ENCODE peak calls at places on chromosomes 11 and 22, in seven cellular contexts. Y is CD8-positive, alpha-beta T cell; N is cardiac fibroblast; L is WTC11; T is Caco-2; P is dorsolateral prefrontal cortex; K is breast epithelium. S is an unnamed sample.

GRCh38 chr11:116792869-116793475 is 1.3 kb upstream of the APOA5 start:
- DNase-seq in Y (no peak), N (peak; percentile 85), L (no peak), T (no peak), P (no peak), K (no peak), S (no peak)

GRCh38 chr11:34601609-34602008 is 19.3 kb upstream of the EHF start:
- DNase-seq in Y (no peak), N (no peak), L (no peak), T (no peak), P (no peak), K (no peak), S (no peak)

GRCh38 chr11:102846292-102846691 is 2.9 kb upstream of the MMP3 start:
- DNase-seq in Y (no peak), N (no peak), L (no peak), T (no peak), P (no peak), K (no peak), S (no peak)

GRCh38 chr22:42842658-42843370 is 14.3 kb downstream of the ARFGAP3 start:
- DNase-seq in Y (no peak), N (no peak), L (no peak), T (no peak), P (no peak), K (no peak), S (no peak)

GRCh38 chr11:64659417-64660144 is 63.4 kb downstream of the NRXN2 start:
- DNase-seq in Y (no peak), N (peak; percentile 93), L (no peak), T (no peak), P (peak; percentile 76), K (no peak), S (no peak)

GRCh38 chr11:28701760-28702449 is 593.7 kb downstream of the METTL15 start:
- DNase-seq in Y (no peak), N (peak; percentile 51), L (no peak), T (no peak), P (no peak), K (no peak), S (no peak)

GRCh38 chr22:40021401-40022000 is 26.7 kb downstream of the FAM83F start:
- DNase-seq in Y (peak; percentile 14), N (no peak), L (no peak), T (no peak), P (no peak), K (no peak), S (no peak)

GRCh38 chr22:36191106-36191836 is 10.3 kb downstream of the APOL4 start:
- DNase-seq in Y (no peak), N (peak; percentile 29), L (no peak), T (no peak), P (peak; percentile 92), K (peak; percentile 21), S (no peak)

GRCh38 chr22:37032535-37033460 is 13.3 kb downstream of the MPST start:
- DNase-seq in Y (no peak), N (peak; percentile 71), L (no peak), T (peak; percentile 97), P (no peak), K (peak; percentile 72), S (no peak)

GRCh38 chr11:6365659-6366058 is 24.6 kb upstream of the SMPD1 start:
- DNase-seq in Y (no peak), N (no peak), L (no peak), T (peak; percentile 45), P (no peak), K (no peak), S (no peak)

GRCh38 chr11:19673924-19674390 is 38.7 kb upstream of the NAV2 start:
- DNase-seq in Y (no peak), N (no peak), L (no peak), T (no peak), P (peak; percentile 59), K (peak; percentile 94), S (no peak)

GRCh38 chr22:45376703-45377102 is 36.7 kb downstream of the SMC1B start:
- DNase-seq in Y (no peak), N (peak; percentile 7), L (no peak), T (no peak), P (no peak), K (no peak), S (no peak)

GRCh38 chr11:58829736-58830135 is 14.8 kb downstream of the GLYATL2 start:
- DNase-seq in Y (no peak), N (peak; percentile 35), L (no peak), T (no peak), P (no peak), K (no peak), S (no peak)

GRCh38 chr11:86740628-86741488 is 59.5 kb upstream of the PRSS23 start:
- DNase-seq in Y (no peak), N (peak; percentile 99), L (peak; percentile 15), T (peak; percentile 82), P (peak; percentile 64), K (peak; percentile 75), S (no peak)

GRCh38 chr11:70307176-70307575 is 36.7 kb downstream of the PPFIA1 start:
- DNase-seq in Y (no peak), N (peak; percentile 57), L (no peak), T (no peak), P (no peak), K (no peak), S (no peak)

GRCh38 chr11:70305501-70305900 is 35.0 kb downstream of the PPFIA1 start:
- DNase-seq in Y (no peak), N (no peak), L (no peak), T (no peak), P (no peak), K (no peak), S (no peak)

GRCh38 chr11:70304208-70304603 is 33.7 kb downstream of the PPFIA1 start:
- DNase-seq in Y (no peak), N (no peak), L (no peak), T (no peak), P (no peak), K (no peak), S (no peak)

GRCh38 chr11:70303070-70303469 is 32.6 kb downstream of the PPFIA1 start:
- DNase-seq in Y (no peak), N (peak; percentile 75), L (no peak), T (no peak), P (no peak), K (no peak), S (no peak)

GRCh38 chr11:70306586-70307033 is 36.1 kb downstream of the PPFIA1 start:
- DNase-seq in Y (no peak), N (no peak), L (no peak), T (no peak), P (no peak), K (no peak), S (no peak)
- TF ChIP-seq CTCF in Y (no peak), N (no peak), L (no peak), T (no peak), P (no peak), K (no peak), S (no peak)

GRCh38 chr11:45005106-45005505 is 54.4 kb upstream of the TP53I11 start:
- DNase-seq in Y (no peak), N (no peak), L (no peak), T (no peak), P (no peak), K (no peak), S (no peak)
- TF ChIP-seq CTCF in Y (no peak), N (no peak), L (no peak), T (no peak), P (no peak), K (no peak), S (no peak)

DNA sequence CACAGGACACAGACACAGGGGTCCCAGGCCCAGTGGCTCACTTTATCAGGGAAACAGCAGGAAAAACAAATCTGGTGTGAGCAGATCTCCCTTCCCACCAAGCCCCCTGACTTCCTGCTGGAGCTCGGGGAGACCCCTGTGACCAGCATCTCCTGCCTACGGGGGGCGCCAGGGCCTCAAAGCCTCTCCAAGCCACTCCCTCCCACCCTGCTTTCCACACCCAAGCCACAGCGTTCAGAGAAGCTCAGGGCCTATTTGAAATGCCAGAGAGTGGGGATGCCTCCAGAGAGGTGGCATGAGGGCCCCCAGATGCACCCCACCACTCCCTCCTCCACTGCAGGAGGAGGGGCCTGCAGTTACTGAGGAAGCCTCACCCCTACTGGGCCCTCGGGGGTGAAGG is 5.7 kb upstream of the CDKN1C start:
- DNase-seq in Y (peak; percentile 26), N (no peak), L (peak; percentile 57), T (no peak), P (no peak), K (no peak), S (no peak)
- TF ChIP-seq CTCF in Y (no peak), N (no peak), L (no peak), T (no peak), P (no peak), K (no peak), S (no peak)

GRCh38 chr11:111749646-111750045 is 16.5 kb downstream of the PPP2R1B start:
- DNase-seq in Y (no peak), N (no peak), L (no peak), T (no peak), P (no peak), K (no peak), S (no peak)
- TF ChIP-seq CTCF in Y (no peak), N (no peak), L (no peak), T (no peak), P (no peak), K (no peak), S (no peak)

GRCh38 chr11:36268337-36268931 is 20.8 kb downstream of the COMMD9 start:
- DNase-seq in Y (no peak), N (no peak), L (no peak), T (no peak), P (no peak), K (no peak), S (no peak)

GRCh38 chr11:36273110-36273509 is 16.1 kb downstream of the COMMD9 start:
- DNase-seq in Y (no peak), N (no peak), L (no peak), T (no peak), P (peak; percentile 60), K (no peak), S (no peak)

GRCh38 chr11:36265793-36266628 is 23.2 kb downstream of the COMMD9 start:
- DNase-seq in Y (peak; percentile 38), N (peak; percentile 62), L (peak; percentile 80), T (peak; percentile 54), P (no peak), K (peak; percentile 22), S (peak; percentile 73)

GRCh38 chr11:36266767-36267166 is 22.5 kb downstream of the COMMD9 start:
- DNase-seq in Y (no peak), N (no peak), L (no peak), T (no peak), P (no peak), K (no peak), S (no peak)

GRCh38 chr11:36271794-36272409 is 17.3 kb downstream of the COMMD9 start:
- DNase-seq in Y (no peak), N (no peak), L (no peak), T (no peak), P (no peak), K (no peak), S (no peak)
- TF ChIP-seq CTCF in Y (no peak), N (no peak), L (no peak), T (no peak), P (no peak), K (no peak), S (no peak)

S was measured in endothelial cell.